ENCODE peak calls at places on chromosome 4, in ten cellular contexts. R is lower lobe of right lung, H is stomach, B is brain microvascular endothelial cell, A is ovary, Y is pancreas, I is H1, C is cardiac muscle cell, E is A673, T is prostate gland. V is an unnamed sample.

GRCh38 chr4:119025916-119026661 is 109.5 kb upstream of the MYOZ2 start:
- DNase-seq in R (no peak), A (peak; percentile 55), Y (no peak), T (peak; percentile 50), E (peak; percentile 60), I (no peak), H (no peak), C (peak; percentile 94), B (peak; percentile 78), V (peak; percentile 83)

GRCh38 chr4:98506462-98507132 is 151.8 kb downstream of the TSPAN5 start:
- DNase-seq in A (no peak), Y (no peak), C (no peak), R (no peak), E (peak; percentile 36), B (no peak), I (no peak), T (no peak), H (no peak), V (no peak)

GRCh38 chr4:75289843-75290616 is 224.2 kb downstream of the RCHY1 start:
- DNase-seq in H (peak; percentile 26), E (peak; percentile 41), Y (no peak), C (peak; percentile 25), A (no peak), T (peak; percentile 60), I (peak; percentile 27), R (no peak), B (peak; percentile 9), V (no peak)

GRCh38 chr4:106793933-106794332 is 242.2 kb downstream of the DKK2 start:
- DNase-seq in R (no peak), C (no peak), I (no peak), H (no peak), E (no peak), T (no peak), B (no peak), A (no peak), Y (no peak), V (no peak)

GRCh38 chr4:2168469-2169319 is 73.2 kb downstream of the HAUS3 start:
- DNase-seq in B (no peak), H (peak; percentile 55), E (no peak), A (no peak), I (no peak), R (no peak), C (no peak), T (no peak), Y (peak; percentile 66), V (no peak)

GRCh38 chr4:17561195-17561909 is 15.6 kb upstream of the LAP3 start:
- DNase-seq in H (no peak), R (no peak), T (no peak), C (peak; percentile 39), B (peak; percentile 61), E (peak; percentile 75), A (no peak), I (no peak), Y (no peak), V (peak; percentile 38)

GRCh38 chr4:24719615-24720014 is 75.8 kb upstream of the SOD3 start:
- DNase-seq in Y (no peak), R (no peak), B (no peak), A (no peak), I (no peak), T (no peak), E (no peak), H (no peak), C (no peak), V (no peak)

GRCh38 chr4:175087156-175087555 is 169.0 kb downstream of the ADAM29 start:
- DNase-seq in A (no peak), R (no peak), H (no peak), B (no peak), T (no peak), I (no peak), E (no peak), C (no peak), Y (no peak), V (no peak)

GRCh38 chr4:53450773-53451172 is 73.3 kb downstream of the FIP1L1 start:
- DNase-seq in Y (no peak), A (no peak), E (no peak), I (no peak), T (no peak), H (no peak), B (peak; percentile 11), C (peak; percentile 8), R (no peak), V (no peak)

GRCh38 chr4:174406416-174406815 is 115.9 kb downstream of the HPGD start:
- DNase-seq in A (no peak), R (no peak), C (peak; percentile 44), I (no peak), Y (no peak), T (no peak), E (no peak), H (no peak), B (no peak), V (no peak)

GRCh38 chr4:147093206-147093605 is 147.5 kb upstream of the TTC29 start:
- DNase-seq in A (no peak), Y (no peak), B (no peak), R (no peak), E (no peak), I (no peak), H (no peak), T (no peak), C (no peak), V (no peak)

GRCh38 chr4:147090486-147090885 is 144.8 kb upstream of the TTC29 start:
- DNase-seq in B (no peak), Y (no peak), A (no peak), C (no peak), H (no peak), E (no peak), T (no peak), I (no peak), R (no peak), V (no peak)

GRCh38 chr4:147096667-147097604 is 151.3 kb upstream of the TTC29 start:
- DNase-seq in I (no peak), T (no peak), Y (no peak), A (no peak), H (no peak), C (peak; percentile 82), B (no peak), R (no peak), E (peak; percentile 71), V (no peak)

GRCh38 chr4:147094228-147094627 is 148.6 kb upstream of the TTC29 start:
- DNase-seq in E (no peak), H (no peak), T (no peak), R (no peak), I (no peak), C (no peak), A (no peak), Y (no peak), B (no peak), V (no peak)
- TF ChIP-seq CTCF in E (peak; percentile 41), H (no peak), T (no peak), R (no peak), I (peak; percentile 56), C (no peak), A (no peak), Y (no peak), B (peak; percentile 51), V (no peak)

GRCh38 chr4:140807491-140808257 is 51.5 kb upstream of the TBC1D9 start:
- DNase-seq in B (peak; percentile 11), T (no peak), Y (no peak), E (no peak), A (no peak), I (no peak), C (no peak), H (no peak), R (no peak), V (no peak)

GRCh38 chr4:140809671-140810070 is 53.5 kb upstream of the TBC1D9 start:
- DNase-seq in H (no peak), I (no peak), Y (no peak), C (no peak), A (no peak), B (no peak), E (no peak), R (no peak), T (no peak), V (no peak)

GRCh38 chr4:140805293-140805692 is 49.1 kb upstream of the TBC1D9 start:
- DNase-seq in E (no peak), C (no peak), T (no peak), H (no peak), I (no peak), Y (no peak), A (no peak), R (no peak), B (no peak), V (no peak)

GRCh38 chr4:140802591-140802990 is 46.4 kb upstream of the TBC1D9 start:
- DNase-seq in B (no peak), E (no peak), I (no peak), Y (no peak), T (no peak), A (no peak), C (no peak), R (no peak), H (no peak), V (no peak)

DNA sequence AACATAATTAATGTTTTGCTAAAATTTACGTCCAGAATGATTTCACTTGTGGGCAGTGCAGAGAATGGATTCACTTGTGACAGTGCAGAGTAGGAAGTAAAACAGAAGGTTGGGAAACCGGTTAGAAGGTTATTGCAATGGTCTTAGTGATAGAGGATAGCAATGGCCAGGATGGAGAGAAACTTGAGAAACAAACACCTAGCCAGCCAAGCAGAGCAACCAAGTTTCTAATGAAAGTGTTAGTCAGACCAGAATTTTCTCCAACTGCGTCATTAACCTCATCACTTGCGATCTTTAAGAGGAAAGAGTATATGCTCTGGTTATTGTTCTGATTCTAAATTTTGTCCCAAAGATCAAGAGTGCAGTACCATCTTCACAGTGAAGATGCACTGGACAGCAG is 50.0 kb upstream of the TBC1D9 start:
- DNase-seq in B (no peak), A (no peak), H (no peak), T (no peak), C (no peak), Y (no peak), I (no peak), R (no peak), E (no peak), V (no peak)
- H3K27ac ChIP-seq in B (no peak overlapping the region), A (no peak overlapping the region), H (no peak overlapping the region), T (no peak overlapping the region), C (no peak overlapping the region), Y (no peak overlapping the region), I (no peak overlapping the region), R (no peak overlapping the region), E (no peak overlapping the region), V (no peak overlapping the region)

GRCh38 chr4:1018147-1019020 is 7.0 kb downstream of the FGFRL1 start:
- DNase-seq in A (peak; percentile 54), T (no peak), B (no peak), I (no peak), C (no peak), H (no peak), E (peak; percentile 55), R (no peak), Y (no peak), V (no peak)
- H3K4me3 ChIP-seq in A (no peak overlapping the region), T (no peak overlapping the region), B (no peak overlapping the region), I (no peak overlapping the region), C (no peak overlapping the region), H (no peak overlapping the region), E (no peak overlapping the region), R (no peak overlapping the region), Y (no peak overlapping the region), V (no peak overlapping the region)

DNA sequence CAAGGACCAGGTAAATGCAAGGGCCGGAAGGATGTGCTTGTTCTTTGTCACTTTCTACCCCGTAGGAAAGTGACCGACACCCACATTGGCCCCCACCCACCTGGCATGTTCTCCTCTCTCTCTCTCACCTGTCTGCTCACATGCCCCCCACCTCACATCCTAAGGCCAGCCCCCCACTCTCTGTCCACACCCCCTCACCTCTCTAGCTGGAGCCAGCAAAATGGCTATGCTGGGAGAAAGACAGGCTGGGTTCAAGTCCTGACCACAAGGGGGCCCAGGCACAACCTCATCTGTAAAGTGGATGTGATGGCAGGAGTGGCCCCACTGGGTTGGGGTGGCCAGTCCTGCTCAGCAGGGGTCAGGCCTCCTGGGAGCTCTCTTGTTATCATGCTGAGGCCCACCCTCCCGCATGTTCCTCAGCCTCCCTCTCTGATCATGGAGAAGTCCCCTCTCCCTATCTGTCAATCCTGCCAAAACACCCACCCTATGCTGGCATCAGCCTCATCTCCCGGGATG is 1.7 kb upstream of the PPP2R2C start:
- DNase-seq in Y (no peak), R (no peak), A (no peak), E (no peak), I (no peak), T (no peak), H (no peak), C (no peak), B (no peak), V (peak; percentile 19)
- TF ChIP-seq CTCF in Y (no peak), R (no peak), A (no peak), E (peak; percentile 37), I (peak; percentile 71), T (no peak), H (no peak), C (peak; percentile 35), B (peak; percentile 43), V (no peak)

V was measured in coronary artery.